ENCODE peak calls at places on chromosomes 12 and 14, in ten cellular contexts. Z, Y, P, F, O, K, A, X, H and C are unnamed samples.

GRCh38 chr12:49808686-49809368 is 19.4 kb downstream of the NCKAP5L start:
- DNase-seq in Z (no peak), Y (no peak), P (no peak), F (peak; percentile 80), O (no peak), K (no peak), A (no peak), X (no peak), H (no peak), C (no peak)

GRCh38 chr12:91704446-91704845 is 441.2 kb downstream of the BTG1 start:
- DNase-seq in Z (no peak), Y (no peak), P (no peak), F (no peak), O (no peak), K (no peak), A (peak; percentile 31), X (peak; percentile 74), H (no peak), C (no peak)

GRCh38 chr12:630656-631632 is 32.3 kb downstream of the NINJ2 start:
- DNase-seq in Z (peak; percentile 54), Y (no peak), P (no peak), F (peak; percentile 91), O (peak; percentile 84), K (peak; percentile 65), A (peak; percentile 60), X (no peak), H (no peak), C (peak; percentile 72)

GRCh38 chr12:107515446-107515958 is 170.1 kb upstream of the PWP1 start:
- DNase-seq in Z (no peak), Y (peak; percentile 78), P (no peak), F (peak; percentile 89), O (peak; percentile 31), K (peak; percentile 38), A (peak; percentile 96), X (peak; percentile 95), H (no peak), C (no peak)

GRCh38 chr14:97379091-97379531 is 581.9 kb downstream of the VRK1 start:
- DNase-seq in Z (no peak), Y (no peak), P (no peak), F (no peak), O (peak; percentile 69), K (no peak), A (no peak), X (no peak), H (no peak), C (no peak)

GRCh38 chr12:115871714-115872113 is 405.8 kb downstream of the MED13L start:
- DNase-seq in Z (no peak), Y (no peak), P (peak; percentile 21), F (no peak), O (no peak), K (no peak), A (no peak), X (peak; percentile 20), H (peak; percentile 39), C (no peak)

GRCh38 chr14:105281354-105282097 is 19.3 kb downstream of the BRF1 start:
- DNase-seq in Z (no peak), Y (peak; percentile 32), P (peak; percentile 76), F (no peak), O (peak; percentile 28), K (no peak), A (no peak), X (peak; percentile 40), H (peak; percentile 37), C (no peak)

GRCh38 chr12:122395319-122395718 is 27.1 kb downstream of the CLIP1 start:
- DNase-seq in Z (no peak), Y (peak; percentile 66), P (no peak), F (no peak), O (no peak), K (no peak), A (peak; percentile 44), X (peak; percentile 80), H (no peak), C (no peak)

GRCh38 chr14:74867673-74868072 is 8.3 kb downstream of the PROX2 start:
- DNase-seq in Z (no peak), Y (no peak), P (no peak), F (peak; percentile 87), O (peak; percentile 59), K (peak; percentile 39), A (no peak), X (no peak), H (no peak), C (no peak)

GRCh38 chr12:68454855-68455254 is 122.7 kb upstream of the MDM1 start:
- DNase-seq in Z (no peak), Y (no peak), P (no peak), F (no peak), O (no peak), K (no peak), A (no peak), X (no peak), H (no peak), C (no peak)

GRCh38 chr12:123971770-123972447 is 722 bp downstream of the CCDC92 start:
- DNase-seq in Z (peak; percentile 19), Y (no peak), P (peak; percentile 28), F (peak; percentile 86), O (peak; percentile 37), K (peak; percentile 47), A (peak; percentile 31), X (no peak), H (peak; percentile 49), C (peak; percentile 38)

GRCh38 chr12:52579468-52580450 is 6.1 kb upstream of the KRT74 start:
- DNase-seq in Z (no peak), Y (no peak), P (no peak), F (peak; percentile 77), O (no peak), K (no peak), A (no peak), X (no peak), H (no peak), C (no peak)